ENCODE peak calls at places on chromosomes 4 and X, in seven cellular contexts. One of them, this sample, is unnamed.

GRCh38 chr4:53932784-53933183 is 131.6 kb downstream of the CHIC2 start:
- DNase-seq in K562: no peak
- DNase-seq in HCT116: no peak
- DNase-seq in HepG2: no peak
- DNase-seq in H1: no peak
- DNase-seq in GM12878: no peak
- DNase-seq in SK-N-SH: no peak
- DNase-seq in this sample: no peak

GRCh38 chr4:35516102-35516501 is 728.2 kb downstream of the ARAP2 start:
- DNase-seq in GM12878: no peak
- DNase-seq in SK-N-SH: no peak
- DNase-seq in K562: no peak
- DNase-seq in HCT116: no peak
- DNase-seq in HepG2: no peak
- DNase-seq in H1: no peak
- DNase-seq in this sample: no peak

GRCh38 chrX:152904151-152905080 is 6.5 kb downstream of the ZNF185 start:
- DNase-seq in H1: peak; percentile 77
- DNase-seq in SK-N-SH: peak; percentile 86
- DNase-seq in HCT116: no peak
- DNase-seq in GM12878: no peak
- DNase-seq in HepG2: no peak
- DNase-seq in K562: peak; percentile 77
- DNase-seq in this sample: no peak

GRCh38 chr4:102868153-102868781 is 525 bp upstream of the CISD2 start:
- DNase-seq in HCT116: no peak
- DNase-seq in GM12878: no peak
- DNase-seq in HepG2: no peak
- DNase-seq in H1: no peak
- DNase-seq in SK-N-SH: no peak
- DNase-seq in K562: no peak
- DNase-seq in this sample: no peak

GRCh38 chr4:127055349-127055748 is 577.4 kb upstream of the INTU start:
- DNase-seq in K562: no peak
- DNase-seq in SK-N-SH: no peak
- DNase-seq in HepG2: no peak
- DNase-seq in HCT116: no peak
- DNase-seq in GM12878: no peak
- DNase-seq in H1: no peak
- DNase-seq in this sample: no peak

GRCh38 chrX:480861-481417 is 94.2 kb upstream of the PPP2R3B start:
- DNase-seq in H1: no peak
- DNase-seq in HCT116: no peak
- DNase-seq in K562: no peak
- DNase-seq in HepG2: no peak
- DNase-seq in GM12878: no peak
- DNase-seq in SK-N-SH: no peak
- DNase-seq in this sample: no peak

GRCh38 chrX:148049441-148049840 is 68.3 kb downstream of the FMR1NB start:
- DNase-seq in HCT116: peak; percentile 1
- DNase-seq in GM12878: no peak
- DNase-seq in HepG2: peak; percentile 22
- DNase-seq in H1: no peak
- DNase-seq in K562: peak; percentile 10
- DNase-seq in SK-N-SH: peak; percentile 37
- DNase-seq in this sample: peak; percentile 18

GRCh38 chr4:22986881-22987280 is 294.1 kb downstream of the GBA3 start:
- DNase-seq in HepG2: no peak
- DNase-seq in K562: no peak
- DNase-seq in HCT116: no peak
- DNase-seq in SK-N-SH: no peak
- DNase-seq in GM12878: no peak
- DNase-seq in H1: no peak
- DNase-seq in this sample: no peak

GRCh38 chr4:124484008-124484407 is 228.5 kb downstream of the ANKRD50 start:
- DNase-seq in GM12878: no peak
- DNase-seq in HepG2: no peak
- DNase-seq in H1: no peak
- DNase-seq in K562: no peak
- DNase-seq in SK-N-SH: no peak
- DNase-seq in HCT116: no peak
- DNase-seq in this sample: no peak

GRCh38 chr4:41321216-41321945 is 64.7 kb downstream of the UCHL1 start:
- DNase-seq in H1: no peak
- DNase-seq in HepG2: no peak
- DNase-seq in SK-N-SH: no peak
- DNase-seq in HCT116: no peak
- DNase-seq in K562: no peak
- DNase-seq in GM12878: no peak
- DNase-seq in this sample: no peak

GRCh38 chr4:41320278-41320677 is 63.5 kb downstream of the UCHL1 start:
- DNase-seq in HepG2: no peak
- DNase-seq in H1: no peak
- DNase-seq in K562: no peak
- DNase-seq in HCT116: no peak
- DNase-seq in GM12878: no peak
- DNase-seq in SK-N-SH: no peak
- DNase-seq in this sample: no peak

GRCh38 chr4:41319553-41319952 is 62.8 kb downstream of the UCHL1 start:
- DNase-seq in HCT116: peak; percentile 49
- DNase-seq in SK-N-SH: no peak
- DNase-seq in H1: no peak
- DNase-seq in HepG2: peak; percentile 10
- DNase-seq in K562: no peak
- DNase-seq in GM12878: no peak
- DNase-seq in this sample: no peak

GRCh38 chr4:41320786-41321185 is 64.1 kb downstream of the UCHL1 start:
- DNase-seq in H1: no peak
- DNase-seq in GM12878: no peak
- DNase-seq in SK-N-SH: no peak
- DNase-seq in HCT116: no peak
- DNase-seq in K562: no peak
- DNase-seq in HepG2: no peak
- DNase-seq in this sample: no peak

GRCh38 chr4:41318839-41319530 is 62.3 kb downstream of the UCHL1 start:
- DNase-seq in K562: no peak
- DNase-seq in SK-N-SH: no peak
- DNase-seq in HepG2: peak; percentile 4
- DNase-seq in GM12878: no peak
- DNase-seq in HCT116: no peak
- DNase-seq in H1: no peak
- DNase-seq in this sample: no peak
- TF ChIP-seq SIN3A in K562: no peak
- TF ChIP-seq SIN3A in SK-N-SH: no peak
- TF ChIP-seq SIN3A in HepG2: no peak
- TF ChIP-seq SIN3A in GM12878: no peak
- TF ChIP-seq SIN3A in HCT116: no peak
- TF ChIP-seq SIN3A in H1: no peak
- TF ChIP-seq SIN3A in this sample: no peak

GRCh38 chr4:76951333-76952033 is 1.9 kb downstream of the SEPTIN11 start:
- DNase-seq in GM12878: no peak
- DNase-seq in K562: no peak
- DNase-seq in HCT116: no peak
- DNase-seq in SK-N-SH: no peak
- DNase-seq in HepG2: no peak
- DNase-seq in H1: no peak
- DNase-seq in this sample: no peak
- TF ChIP-seq SIN3A in GM12878: no peak
- TF ChIP-seq SIN3A in K562: no peak
- TF ChIP-seq SIN3A in HCT116: no peak
- TF ChIP-seq SIN3A in SK-N-SH: no peak
- TF ChIP-seq SIN3A in HepG2: no peak
- TF ChIP-seq SIN3A in H1: no peak
- TF ChIP-seq SIN3A in this sample: no peak

GRCh38 chr4:48654015-48654664 is 125.9 kb downstream of the FRYL start:
- DNase-seq in HCT116: no peak
- DNase-seq in SK-N-SH: no peak
- DNase-seq in H1: no peak
- DNase-seq in GM12878: no peak
- DNase-seq in HepG2: no peak
- DNase-seq in K562: no peak
- DNase-seq in this sample: no peak
- TF ChIP-seq SIN3A in HCT116: no peak
- TF ChIP-seq SIN3A in SK-N-SH: no peak
- TF ChIP-seq SIN3A in H1: no peak
- TF ChIP-seq SIN3A in GM12878: no peak
- TF ChIP-seq SIN3A in HepG2: no peak
- TF ChIP-seq SIN3A in K562: no peak
- TF ChIP-seq SIN3A in this sample: no peak

GRCh38 chr4:173489514-173489913 is 40.5 kb downstream of the HAND2 start:
- DNase-seq in HepG2: no peak
- DNase-seq in H1: no peak
- DNase-seq in K562: no peak
- DNase-seq in GM12878: no peak
- DNase-seq in HCT116: no peak
- DNase-seq in SK-N-SH: no peak
- DNase-seq in this sample: no peak
- TF ChIP-seq SIN3A in HepG2: no peak
- TF ChIP-seq SIN3A in H1: no peak
- TF ChIP-seq SIN3A in K562: no peak
- TF ChIP-seq SIN3A in GM12878: no peak
- TF ChIP-seq SIN3A in HCT116: no peak
- TF ChIP-seq SIN3A in SK-N-SH: no peak
- TF ChIP-seq SIN3A in this sample: no peak

GRCh38 chrX:17377047-17377692 is 2.2 kb downstream of the NHS start:
- DNase-seq in HCT116: peak; percentile 40
- DNase-seq in HepG2: no peak
- DNase-seq in GM12878: no peak
- DNase-seq in K562: no peak
- DNase-seq in H1: peak; percentile 48
- DNase-seq in SK-N-SH: peak; percentile 46
- DNase-seq in this sample: no peak
- TF ChIP-seq SIN3A in HCT116: no peak
- TF ChIP-seq SIN3A in HepG2: no peak
- TF ChIP-seq SIN3A in GM12878: no peak
- TF ChIP-seq SIN3A in K562: no peak
- TF ChIP-seq SIN3A in H1: no peak
- TF ChIP-seq SIN3A in SK-N-SH: no peak
- TF ChIP-seq SIN3A in this sample: no peak

DNA sequence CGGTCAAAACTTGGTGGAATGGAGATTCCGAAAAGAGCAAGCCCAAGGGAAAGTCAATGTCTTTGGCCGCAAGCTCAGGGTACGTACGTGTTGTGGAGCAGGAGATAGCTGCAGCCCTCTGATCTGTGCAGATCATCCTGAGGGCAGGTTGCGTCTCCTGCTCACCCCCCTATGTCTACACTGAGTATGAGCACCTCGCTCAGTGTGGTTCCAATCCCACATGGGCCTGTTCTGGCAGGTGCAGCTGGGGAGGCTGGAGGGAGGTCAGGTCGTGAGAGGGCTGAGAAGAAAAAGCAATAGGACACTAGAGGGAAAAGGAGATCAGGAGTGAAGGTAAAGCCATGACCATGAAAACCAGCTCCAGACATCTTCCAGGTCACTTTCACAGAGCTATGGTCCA is 142.1 kb downstream of the DCTD start:
- DNase-seq in SK-N-SH: no peak
- DNase-seq in GM12878: no peak
- DNase-seq in H1: no peak
- DNase-seq in K562: no peak
- DNase-seq in HCT116: no peak
- DNase-seq in HepG2: no peak
- DNase-seq in this sample: no peak
- TF ChIP-seq SIN3A in SK-N-SH: no peak
- TF ChIP-seq SIN3A in GM12878: no peak
- TF ChIP-seq SIN3A in H1: no peak
- TF ChIP-seq SIN3A in K562: no peak
- TF ChIP-seq SIN3A in HCT116: no peak
- TF ChIP-seq SIN3A in HepG2: no peak
- TF ChIP-seq SIN3A in this sample: no peak

GRCh38 chr4:167897116-167897515 is 195.2 kb upstream of the ANXA10 start:
- DNase-seq in H1: no peak
- DNase-seq in GM12878: no peak
- DNase-seq in K562: no peak
- DNase-seq in HepG2: peak; percentile 29
- DNase-seq in SK-N-SH: peak; percentile 15
- DNase-seq in HCT116: peak; percentile 23
- DNase-seq in this sample: no peak
- TF ChIP-seq SIN3A in H1: no peak
- TF ChIP-seq SIN3A in GM12878: no peak
- TF ChIP-seq SIN3A in K562: no peak
- TF ChIP-seq SIN3A in HepG2: no peak
- TF ChIP-seq SIN3A in SK-N-SH: no peak
- TF ChIP-seq SIN3A in HCT116: no peak
- TF ChIP-seq SIN3A in this sample: no peak

GRCh38 chr4:4259484-4260100 is 11.6 kb upstream of the TMEM128 start:
- DNase-seq in H1: no peak
- DNase-seq in GM12878: no peak
- DNase-seq in SK-N-SH: no peak
- DNase-seq in HepG2: peak; percentile 98
- DNase-seq in HCT116: no peak
- DNase-seq in K562: no peak
- DNase-seq in this sample: no peak

GRCh38 chr4:4254666-4255065 is 6.6 kb upstream of the TMEM128 start:
- DNase-seq in H1: no peak
- DNase-seq in GM12878: no peak
- DNase-seq in K562: no peak
- DNase-seq in SK-N-SH: no peak
- DNase-seq in HCT116: no peak
- DNase-seq in HepG2: peak; percentile 34
- DNase-seq in this sample: no peak

GRCh38 chr4:4256799-4257198 is 8.8 kb upstream of the TMEM128 start:
- DNase-seq in GM12878: no peak
- DNase-seq in K562: no peak
- DNase-seq in HepG2: no peak
- DNase-seq in HCT116: no peak
- DNase-seq in SK-N-SH: no peak
- DNase-seq in H1: no peak
- DNase-seq in this sample: no peak

GRCh38 chr4:4260185-4260751 is 12.2 kb upstream of the TMEM128 start:
- DNase-seq in GM12878: no peak
- DNase-seq in HCT116: peak; percentile 74
- DNase-seq in H1: no peak
- DNase-seq in HepG2: peak; percentile 79
- DNase-seq in SK-N-SH: peak; percentile 59
- DNase-seq in K562: no peak
- DNase-seq in this sample: no peak
- TF ChIP-seq SIN3A in GM12878: no peak
- TF ChIP-seq SIN3A in HCT116: no peak
- TF ChIP-seq SIN3A in H1: no peak
- TF ChIP-seq SIN3A in HepG2: no peak
- TF ChIP-seq SIN3A in SK-N-SH: no peak
- TF ChIP-seq SIN3A in K562: no peak
- TF ChIP-seq SIN3A in this sample: no peak

This sample was measured in Panc1.